ENCODE peak calls at places on chromosomes 16 and 17, in ten cellular contexts. X is stimulated activated CD4-positive, alpha-beta T cell treated with anti-CD3 and anti-CD28 coated beads, Interleukin-2, amount 100 ng/mL, for 48 hours; J is NCI-H2081; C is H54; Z is tibial artery; E is activated naive CD8-positive, alpha-beta T cell treated with anti-CD3 and anti-CD28 coated beads, Interleukin-2, amount 50 U/mL, for 24 hours; P is NCI-H1092; K is SW480; Q is HuH-7.5; Y is cardiac muscle cell. G is an unnamed sample.

GRCh38 chr17:38704645-38705522 is at the start of gene MLLT6:
- DNase-seq in J (peak), E (peak), K (peak), Q (peak), Z (peak), X (peak), P (peak), C (peak), Y (peak), G (peak)

GRCh38 chr16:11431915-11432465 is 86.7 kb downstream of the RMI2 start:
- DNase-seq in E (no peak), Q (no peak), Y (peak), J (no peak), X (no peak), P (no peak), K (no peak), Z (no peak), C (no peak), G (no peak)

GRCh38 chr16:85891033-85891775 is 7.8 kb upstream of the IRF8 start:
- DNase-seq in Y (no peak), Z (no peak), J (no peak), X (no peak), C (peak), K (peak), Q (no peak), P (no peak), E (peak), G (no peak)

GRCh38 chr16:78930561-78930960 is 670.0 kb downstream of the MAF start:
- DNase-seq in C (no peak), X (no peak), Q (no peak), Z (no peak), Y (no peak), P (no peak), K (no peak), E (no peak), J (no peak), G (no peak)

GRCh38 chr17:28612936-28613872 is 781 bp downstream of the RSKR start:
- DNase-seq in Y (peak), Q (peak), Z (peak), C (no peak), P (peak), J (no peak), E (peak), K (peak), X (no peak), G (peak)

GRCh38 chr17:73624496-73624988 is 19.7 kb downstream of the SDK2 start:
- DNase-seq in Z (no peak), Q (no peak), C (no peak), Y (no peak), K (no peak), P (no peak), E (no peak), X (no peak), J (no peak), G (no peak)

GRCh38 chr16:96935-97381 is 18.9 kb downstream of the MPG start:
- DNase-seq in J (peak), Z (peak), X (peak), K (peak), E (peak), C (peak), Y (peak), P (peak), Q (peak), G (peak)

GRCh38 chr16:16063685-16064084 is 114.3 kb downstream of the ABCC1 start:
- DNase-seq in P (no peak), Q (no peak), K (no peak), C (no peak), J (no peak), Y (no peak), X (no peak), Z (no peak), E (no peak), G (no peak)

GRCh38 chr16:57533618-57534336 is 2.6 kb downstream of the CCDC102A start:
- DNase-seq in X (no peak), C (no peak), Y (no peak), K (no peak), E (peak), Q (no peak), P (no peak), Z (no peak), J (no peak), G (no peak)

GRCh38 chr16:53053967-53054669 is 673 bp upstream of the CHD9 start:
- DNase-seq in C (no peak), Z (peak), K (no peak), P (no peak), E (peak), X (peak), Q (no peak), Y (peak), J (no peak), G (no peak)

GRCh38 chr16:27230562-27230991 is 27.3 kb downstream of the KDM8 start:
- DNase-seq in Y (no peak), J (no peak), P (no peak), Q (no peak), Z (no peak), C (no peak), K (peak), E (peak), X (no peak), G (no peak)

GRCh38 chr17:31327534-31328526 is 6.4 kb upstream of the EVI2A start:
- DNase-seq in C (no peak), X (no peak), J (no peak), K (peak), Y (peak), Z (no peak), P (no peak), E (no peak), Q (no peak), G (no peak)

GRCh38 chr17:43839670-43840101 is 6.7 kb upstream of the MPP3 start:
- DNase-seq in X (no peak), C (no peak), Y (no peak), Q (peak), J (peak), E (no peak), Z (no peak), P (peak), K (peak), G (no peak)

GRCh38 chr17:74972107-74972972 is at the start of gene HID1:
- DNase-seq in X (peak), P (peak), Z (no peak), J (peak), Y (peak), K (peak), C (no peak), E (peak), Q (peak), G (peak)

GRCh38 chr17:59371426-59372099 is 40.1 kb downstream of the YPEL2 start:
- DNase-seq in X (no peak), K (no peak), E (no peak), Q (no peak), J (no peak), P (no peak), Y (no peak), C (no peak), Z (peak), G (peak)

GRCh38 chr17:40520991-40521453 is 19.6 kb upstream of the TNS4 start:
- DNase-seq in C (no peak), K (no peak), J (no peak), Q (no peak), E (no peak), Z (no peak), X (no peak), P (no peak), Y (no peak), G (no peak)

G was measured in C1 segment of cervical spinal cord.